ENCODE peak calls at places on chromosomes 12 and 14, in ten cellular contexts. One of them, this sample, is unnamed.
A peak's percentile ranks its signal among the peaks of the same experiment; 100 is the strongest.

GRCh38 chr12:67042697-67043131 is 226.4 kb upstream of the CAND1 start:
- ATAC-seq in naive thymus-derived CD8-positive, alpha-beta T cell: no peak
- ATAC-seq in activated B cell treated with CpG ODN at 0.5 μM for 24 hours: no peak
- ATAC-seq in GM12878: no peak
- ATAC-seq in IMR-90: no peak
- ATAC-seq in mucosa of descending colon: peak; percentile 61
- ATAC-seq in SK-N-SH treated with all-trans-retinoic acid at 6 μM for 48 hours: peak; percentile 31
- ATAC-seq in stimulated activated naive B cell treated with anti-CD40 and anti-IgM and Interleukin-4, amounts not matched to agents 10 μg/mL and 1 μg/mL and 100 μg/mL, for 72 hours: no peak
- ATAC-seq in activated T-helper 17 cell treated with anti-CD3 and anti-CD28 coated beads, Interleukin-2, amount 50 U/mL, for 72 hours: no peak
- ATAC-seq in upper lobe of left lung: peak; percentile 53
- ATAC-seq in this sample: no peak

GRCh38 chr14:94378527-94379290 is 9.7 kb downstream of the SERPINA1 start:
- ATAC-seq in upper lobe of left lung: no peak
- ATAC-seq in GM12878: no peak
- ATAC-seq in naive thymus-derived CD8-positive, alpha-beta T cell: no peak
- ATAC-seq in SK-N-SH treated with all-trans-retinoic acid at 6 μM for 48 hours: no peak
- ATAC-seq in stimulated activated naive B cell treated with anti-CD40 and anti-IgM and Interleukin-4, amounts not matched to agents 10 μg/mL and 1 μg/mL and 100 μg/mL, for 72 hours: no peak
- ATAC-seq in mucosa of descending colon: no peak
- ATAC-seq in IMR-90: no peak
- ATAC-seq in activated T-helper 17 cell treated with anti-CD3 and anti-CD28 coated beads, Interleukin-2, amount 50 U/mL, for 72 hours: no peak
- ATAC-seq in activated B cell treated with CpG ODN at 0.5 μM for 24 hours: no peak
- ATAC-seq in this sample: no peak

GRCh38 chr14:67837011-67837624 is 17.5 kb downstream of the RAD51B start:
- ATAC-seq in upper lobe of left lung: peak; percentile 62
- ATAC-seq in SK-N-SH treated with all-trans-retinoic acid at 6 μM for 48 hours: peak; percentile 63
- ATAC-seq in mucosa of descending colon: peak; percentile 87
- ATAC-seq in naive thymus-derived CD8-positive, alpha-beta T cell: peak; percentile 46
- ATAC-seq in stimulated activated naive B cell treated with anti-CD40 and anti-IgM and Interleukin-4, amounts not matched to agents 10 μg/mL and 1 μg/mL and 100 μg/mL, for 72 hours: peak; percentile 52
- ATAC-seq in activated T-helper 17 cell treated with anti-CD3 and anti-CD28 coated beads, Interleukin-2, amount 50 U/mL, for 72 hours: no peak
- ATAC-seq in IMR-90: peak; percentile 86
- ATAC-seq in GM12878: peak; percentile 76
- ATAC-seq in activated B cell treated with CpG ODN at 0.5 μM for 24 hours: peak; percentile 75
- ATAC-seq in this sample: no peak

GRCh38 chr12:116717466-116718457 is 20.1 kb downstream of the SPRING1 start:
- ATAC-seq in stimulated activated naive B cell treated with anti-CD40 and anti-IgM and Interleukin-4, amounts not matched to agents 10 μg/mL and 1 μg/mL and 100 μg/mL, for 72 hours: no peak
- ATAC-seq in upper lobe of left lung: peak; percentile 65
- ATAC-seq in GM12878: no peak
- ATAC-seq in activated T-helper 17 cell treated with anti-CD3 and anti-CD28 coated beads, Interleukin-2, amount 50 U/mL, for 72 hours: no peak
- ATAC-seq in activated B cell treated with CpG ODN at 0.5 μM for 24 hours: no peak
- ATAC-seq in mucosa of descending colon: peak; percentile 13
- ATAC-seq in naive thymus-derived CD8-positive, alpha-beta T cell: no peak
- ATAC-seq in SK-N-SH treated with all-trans-retinoic acid at 6 μM for 48 hours: no peak
- ATAC-seq in IMR-90: peak; percentile 76
- ATAC-seq in this sample: no peak

GRCh38 chr12:119180380-119181040 is 1.8 kb downstream of the HSPB8 start:
- ATAC-seq in activated T-helper 17 cell treated with anti-CD3 and anti-CD28 coated beads, Interleukin-2, amount 50 U/mL, for 72 hours: no peak
- ATAC-seq in GM12878: no peak
- ATAC-seq in IMR-90: peak; percentile 12
- ATAC-seq in mucosa of descending colon: peak; percentile 13
- ATAC-seq in stimulated activated naive B cell treated with anti-CD40 and anti-IgM and Interleukin-4, amounts not matched to agents 10 μg/mL and 1 μg/mL and 100 μg/mL, for 72 hours: no peak
- ATAC-seq in SK-N-SH treated with all-trans-retinoic acid at 6 μM for 48 hours: no peak
- ATAC-seq in activated B cell treated with CpG ODN at 0.5 μM for 24 hours: no peak
- ATAC-seq in upper lobe of left lung: no peak
- ATAC-seq in naive thymus-derived CD8-positive, alpha-beta T cell: no peak
- ATAC-seq in this sample: no peak

GRCh38 chr12:78865297-78865955 is 852 bp downstream of the SYT1 start:
- ATAC-seq in upper lobe of left lung: no peak
- ATAC-seq in activated T-helper 17 cell treated with anti-CD3 and anti-CD28 coated beads, Interleukin-2, amount 50 U/mL, for 72 hours: no peak
- ATAC-seq in mucosa of descending colon: no peak
- ATAC-seq in SK-N-SH treated with all-trans-retinoic acid at 6 μM for 48 hours: no peak
- ATAC-seq in IMR-90: no peak
- ATAC-seq in GM12878: no peak
- ATAC-seq in stimulated activated naive B cell treated with anti-CD40 and anti-IgM and Interleukin-4, amounts not matched to agents 10 μg/mL and 1 μg/mL and 100 μg/mL, for 72 hours: peak; percentile 33
- ATAC-seq in naive thymus-derived CD8-positive, alpha-beta T cell: no peak
- ATAC-seq in activated B cell treated with CpG ODN at 0.5 μM for 24 hours: no peak
- ATAC-seq in this sample: no peak

GRCh38 chr14:105980224-105980623 is 453.8 kb downstream of the TMEM121 start:
- ATAC-seq in naive thymus-derived CD8-positive, alpha-beta T cell: no peak
- ATAC-seq in IMR-90: no peak
- ATAC-seq in GM12878: no peak
- ATAC-seq in mucosa of descending colon: no peak
- ATAC-seq in SK-N-SH treated with all-trans-retinoic acid at 6 μM for 48 hours: peak; percentile 19
- ATAC-seq in activated B cell treated with CpG ODN at 0.5 μM for 24 hours: no peak
- ATAC-seq in upper lobe of left lung: no peak
- ATAC-seq in activated T-helper 17 cell treated with anti-CD3 and anti-CD28 coated beads, Interleukin-2, amount 50 U/mL, for 72 hours: no peak
- ATAC-seq in stimulated activated naive B cell treated with anti-CD40 and anti-IgM and Interleukin-4, amounts not matched to agents 10 μg/mL and 1 μg/mL and 100 μg/mL, for 72 hours: no peak
- ATAC-seq in this sample: no peak

GRCh38 chr12:68231229-68231628 is 5.6 kb upstream of the IL26 start:
- ATAC-seq in activated B cell treated with CpG ODN at 0.5 μM for 24 hours: no peak
- ATAC-seq in SK-N-SH treated with all-trans-retinoic acid at 6 μM for 48 hours: no peak
- ATAC-seq in naive thymus-derived CD8-positive, alpha-beta T cell: no peak
- ATAC-seq in mucosa of descending colon: no peak
- ATAC-seq in upper lobe of left lung: no peak
- ATAC-seq in GM12878: peak; percentile 70
- ATAC-seq in IMR-90: no peak
- ATAC-seq in activated T-helper 17 cell treated with anti-CD3 and anti-CD28 coated beads, Interleukin-2, amount 50 U/mL, for 72 hours: peak; percentile 76
- ATAC-seq in stimulated activated naive B cell treated with anti-CD40 and anti-IgM and Interleukin-4, amounts not matched to agents 10 μg/mL and 1 μg/mL and 100 μg/mL, for 72 hours: peak; percentile 76
- ATAC-seq in this sample: no peak

GRCh38 chr14:52934762-52935161 is 16.1 kb downstream of the FERMT2 start:
- ATAC-seq in SK-N-SH treated with all-trans-retinoic acid at 6 μM for 48 hours: no peak
- ATAC-seq in GM12878: peak; percentile 49
- ATAC-seq in stimulated activated naive B cell treated with anti-CD40 and anti-IgM and Interleukin-4, amounts not matched to agents 10 μg/mL and 1 μg/mL and 100 μg/mL, for 72 hours: no peak
- ATAC-seq in mucosa of descending colon: no peak
- ATAC-seq in IMR-90: no peak
- ATAC-seq in activated T-helper 17 cell treated with anti-CD3 and anti-CD28 coated beads, Interleukin-2, amount 50 U/mL, for 72 hours: no peak
- ATAC-seq in upper lobe of left lung: no peak
- ATAC-seq in naive thymus-derived CD8-positive, alpha-beta T cell: no peak
- ATAC-seq in activated B cell treated with CpG ODN at 0.5 μM for 24 hours: no peak
- ATAC-seq in this sample: no peak

GRCh38 chr12:114611145-114612018 is 72.6 kb downstream of the TBX3 start:
- ATAC-seq in activated B cell treated with CpG ODN at 0.5 μM for 24 hours: no peak
- ATAC-seq in naive thymus-derived CD8-positive, alpha-beta T cell: no peak
- ATAC-seq in mucosa of descending colon: peak; percentile 95
- ATAC-seq in GM12878: peak; percentile 20
- ATAC-seq in IMR-90: no peak
- ATAC-seq in upper lobe of left lung: no peak
- ATAC-seq in SK-N-SH treated with all-trans-retinoic acid at 6 μM for 48 hours: no peak
- ATAC-seq in activated T-helper 17 cell treated with anti-CD3 and anti-CD28 coated beads, Interleukin-2, amount 50 U/mL, for 72 hours: no peak
- ATAC-seq in stimulated activated naive B cell treated with anti-CD40 and anti-IgM and Interleukin-4, amounts not matched to agents 10 μg/mL and 1 μg/mL and 100 μg/mL, for 72 hours: no peak
- ATAC-seq in this sample: no peak

GRCh38 chr14:68271996-68272395 is 452.4 kb downstream of the RAD51B start:
- ATAC-seq in GM12878: peak; percentile 3
- ATAC-seq in upper lobe of left lung: no peak
- ATAC-seq in SK-N-SH treated with all-trans-retinoic acid at 6 μM for 48 hours: no peak
- ATAC-seq in activated T-helper 17 cell treated with anti-CD3 and anti-CD28 coated beads, Interleukin-2, amount 50 U/mL, for 72 hours: no peak
- ATAC-seq in mucosa of descending colon: peak; percentile 5
- ATAC-seq in IMR-90: no peak
- ATAC-seq in activated B cell treated with CpG ODN at 0.5 μM for 24 hours: peak; percentile 27
- ATAC-seq in stimulated activated naive B cell treated with anti-CD40 and anti-IgM and Interleukin-4, amounts not matched to agents 10 μg/mL and 1 μg/mL and 100 μg/mL, for 72 hours: peak; percentile 6
- ATAC-seq in naive thymus-derived CD8-positive, alpha-beta T cell: no peak
- ATAC-seq in this sample: peak; percentile 24

GRCh38 chr12:31488737-31489338 is 102.1 kb downstream of the DENND5B start:
- ATAC-seq in SK-N-SH treated with all-trans-retinoic acid at 6 μM for 48 hours: no peak
- ATAC-seq in IMR-90: no peak
- ATAC-seq in activated T-helper 17 cell treated with anti-CD3 and anti-CD28 coated beads, Interleukin-2, amount 50 U/mL, for 72 hours: no peak
- ATAC-seq in stimulated activated naive B cell treated with anti-CD40 and anti-IgM and Interleukin-4, amounts not matched to agents 10 μg/mL and 1 μg/mL and 100 μg/mL, for 72 hours: no peak
- ATAC-seq in GM12878: no peak
- ATAC-seq in upper lobe of left lung: no peak
- ATAC-seq in naive thymus-derived CD8-positive, alpha-beta T cell: no peak
- ATAC-seq in mucosa of descending colon: peak; percentile 72
- ATAC-seq in activated B cell treated with CpG ODN at 0.5 μM for 24 hours: no peak
- ATAC-seq in this sample: no peak

GRCh38 chr12:51864701-51865469 is 16.4 kb upstream of the FIGNL2 start:
- ATAC-seq in SK-N-SH treated with all-trans-retinoic acid at 6 μM for 48 hours: no peak
- ATAC-seq in naive thymus-derived CD8-positive, alpha-beta T cell: no peak
- ATAC-seq in upper lobe of left lung: peak; percentile 6
- ATAC-seq in activated B cell treated with CpG ODN at 0.5 μM for 24 hours: no peak
- ATAC-seq in GM12878: no peak
- ATAC-seq in IMR-90: peak; percentile 8
- ATAC-seq in activated T-helper 17 cell treated with anti-CD3 and anti-CD28 coated beads, Interleukin-2, amount 50 U/mL, for 72 hours: no peak
- ATAC-seq in stimulated activated naive B cell treated with anti-CD40 and anti-IgM and Interleukin-4, amounts not matched to agents 10 μg/mL and 1 μg/mL and 100 μg/mL, for 72 hours: peak; percentile 53
- ATAC-seq in mucosa of descending colon: no peak
- ATAC-seq in this sample: no peak

GRCh38 chr12:91178139-91178561 is 4.5 kb downstream of the DCN start:
- ATAC-seq in activated T-helper 17 cell treated with anti-CD3 and anti-CD28 coated beads, Interleukin-2, amount 50 U/mL, for 72 hours: no peak
- ATAC-seq in activated B cell treated with CpG ODN at 0.5 μM for 24 hours: no peak
- ATAC-seq in stimulated activated naive B cell treated with anti-CD40 and anti-IgM and Interleukin-4, amounts not matched to agents 10 μg/mL and 1 μg/mL and 100 μg/mL, for 72 hours: no peak
- ATAC-seq in naive thymus-derived CD8-positive, alpha-beta T cell: no peak
- ATAC-seq in IMR-90: peak; percentile 8
- ATAC-seq in upper lobe of left lung: no peak
- ATAC-seq in GM12878: peak; percentile 36
- ATAC-seq in SK-N-SH treated with all-trans-retinoic acid at 6 μM for 48 hours: peak; percentile 61
- ATAC-seq in mucosa of descending colon: peak; percentile 50
- ATAC-seq in this sample: no peak

GRCh38 chr12:116130431-116130830 is 147.1 kb downstream of the MED13L start:
- ATAC-seq in naive thymus-derived CD8-positive, alpha-beta T cell: no peak
- ATAC-seq in IMR-90: peak; percentile 18
- ATAC-seq in activated B cell treated with CpG ODN at 0.5 μM for 24 hours: no peak
- ATAC-seq in upper lobe of left lung: no peak
- ATAC-seq in SK-N-SH treated with all-trans-retinoic acid at 6 μM for 48 hours: peak; percentile 64
- ATAC-seq in GM12878: no peak
- ATAC-seq in stimulated activated naive B cell treated with anti-CD40 and anti-IgM and Interleukin-4, amounts not matched to agents 10 μg/mL and 1 μg/mL and 100 μg/mL, for 72 hours: no peak
- ATAC-seq in activated T-helper 17 cell treated with anti-CD3 and anti-CD28 coated beads, Interleukin-2, amount 50 U/mL, for 72 hours: no peak
- ATAC-seq in mucosa of descending colon: no peak
- ATAC-seq in this sample: no peak